ENCODE peak calls at places on chromosomes 2 and 18, in six cellular contexts. X, T, Z, E, D and V are unnamed samples.

GRCh38 chr2:36403675-36404230 is 48.2 kb downstream of the CRIM1 start:
- DNase-seq in X (peak; percentile 74), T (no peak), Z (no peak), E (no peak), D (peak; percentile 61), V (no peak)

GRCh38 chr2:126932966-126933555 is 34.4 kb downstream of the TEX51 start:
- DNase-seq in X (no peak), T (no peak), Z (no peak), E (no peak), D (no peak), V (no peak)

GRCh38 chr2:28594029-28594368 is 98.1 kb downstream of the PLB1 start:
- DNase-seq in X (no peak), T (no peak), Z (no peak), E (no peak), D (no peak), V (no peak)

GRCh38 chr2:25960920-25961319 is 21.4 kb downstream of the KIF3C start:
- DNase-seq in X (no peak), T (no peak), Z (no peak), E (no peak), D (no peak), V (no peak)

GRCh38 chr2:50674876-50675275 is 357.1 kb downstream of the NRXN1 start:
- DNase-seq in X (no peak), T (no peak), Z (no peak), E (no peak), D (no peak), V (no peak)

GRCh38 chr18:68960355-68960754 is 162.5 kb downstream of the CCDC102B start:
- DNase-seq in X (no peak), T (no peak), Z (no peak), E (no peak), D (no peak), V (no peak)

GRCh38 chr2:53498210-53498609 is 269.4 kb upstream of the CHAC2 start:
- DNase-seq in X (no peak), T (no peak), Z (no peak), E (no peak), D (no peak), V (no peak)

GRCh38 chr18:3454365-3455089 is 4.6 kb downstream of the TGIF1 start:
- DNase-seq in X (peak; percentile 37), T (no peak), Z (no peak), E (no peak), D (no peak), V (no peak)

GRCh38 chr2:3613524-3613905 is 18.6 kb downstream of the COLEC11 start:
- DNase-seq in X (no peak), T (no peak), Z (no peak), E (no peak), D (no peak), V (no peak)

GRCh38 chr2:55152475-55153422 is 79.3 kb downstream of the CLHC1 start:
- DNase-seq in X (no peak), T (no peak), Z (no peak), E (no peak), D (no peak), V (no peak)

GRCh38 chr2:23478087-23478932 is 93.3 kb downstream of the KLHL29 start:
- DNase-seq in X (no peak), T (no peak), Z (no peak), E (no peak), D (no peak), V (no peak)

GRCh38 chr2:10709290-10709939 is 12.0 kb upstream of the ATP6V1C2 start:
- DNase-seq in X (peak; percentile 36), T (no peak), Z (no peak), E (no peak), D (no peak), V (no peak)

GRCh38 chr2:238286551-238286950 is 1.9 kb downstream of the PER2 start:
- DNase-seq in X (peak; percentile 52), T (no peak), Z (no peak), E (no peak), D (no peak), V (no peak)

GRCh38 chr2:236622201-236622600 is 52.6 kb downstream of the ACKR3 start:
- DNase-seq in X (no peak), T (no peak), Z (no peak), E (no peak), D (no peak), V (no peak)

GRCh38 chr2:239283961-239284801 is 116.6 kb downstream of the HDAC4 start:
- DNase-seq in X (no peak), T (no peak), Z (no peak), E (no peak), D (no peak), V (no peak)

GRCh38 chr2:239145106-239145505 is 255.7 kb downstream of the HDAC4 start:
- DNase-seq in X (no peak), T (no peak), Z (no peak), E (no peak), D (no peak), V (no peak)

GRCh38 chr2:240662681-240663080 is 20.0 kb downstream of the AQP12B start:
- DNase-seq in X (peak; percentile 3), T (no peak), Z (no peak), E (no peak), D (no peak), V (no peak)

GRCh38 chr2:241801611-241802420 is 7.2 kb upstream of the NEU4 start:
- DNase-seq in X (no peak), T (no peak), Z (no peak), E (no peak), D (no peak), V (no peak)

GRCh38 chr2:111219734-111220505 is 99.2 kb downstream of the BCL2L11 start:
- DNase-seq in X (no peak), T (no peak), Z (no peak), E (no peak), D (no peak), V (no peak)

GRCh38 chr2:53334610-53335009 is 433.0 kb upstream of the CHAC2 start:
- DNase-seq in X (no peak), T (no peak), Z (no peak), E (no peak), D (no peak), V (no peak)

GRCh38 chr2:234593636-234594035 is 96.8 kb upstream of the ARL4C start:
- DNase-seq in X (peak; percentile 13), T (no peak), Z (no peak), E (no peak), D (no peak), V (no peak)

GRCh38 chr2:203786912-203787311 is 80.5 kb downstream of the CD28 start:
- DNase-seq in X (peak; percentile 40), T (no peak), Z (no peak), E (no peak), D (no peak), V (no peak)

GRCh38 chr2:31945572-31945935 is 65.3 kb downstream of the MEMO1 start:
- DNase-seq in X (no peak), T (no peak), Z (no peak), E (no peak), D (no peak), V (no peak)

GRCh38 chr2:96470636-96471035 is 34.5 kb downstream of the NEURL3 start:
- DNase-seq in X (peak; percentile 12), T (peak; percentile 45), Z (no peak), E (peak; percentile 53), D (no peak), V (no peak)

GRCh38 chr2:72116081-72116533 is 31.6 kb downstream of the CYP26B1 start:
- DNase-seq in X (no peak), T (no peak), Z (no peak), E (no peak), D (no peak), V (no peak)

GRCh38 chr18:76445741-76446232 is 49.3 kb downstream of the ZNF516 start:
- DNase-seq in X (no peak), T (no peak), Z (no peak), E (no peak), D (no peak), V (no peak)

GRCh38 chr18:48363167-48363566 is 46.0 kb downstream of the ZBTB7C start:
- DNase-seq in X (no peak), T (no peak), Z (no peak), E (no peak), D (no peak), V (no peak)

GRCh38 chr2:46299365-46300263 is 2.4 kb downstream of the EPAS1 start:
- DNase-seq in X (peak; percentile 74), T (no peak), Z (no peak), E (no peak), D (no peak), V (no peak)

GRCh38 chr2:239904496-239904895 is 120.6 kb downstream of the NDUFA10 start:
- DNase-seq in X (no peak), T (peak; percentile 1), Z (no peak), E (no peak), D (no peak), V (no peak)

GRCh38 chr2:30235008-30235655 is 3.8 kb downstream of the LBH start:
- DNase-seq in X (peak; percentile 9), T (no peak), Z (no peak), E (peak; percentile 58), D (no peak), V (peak; percentile 29)

GRCh38 chr2:127106998-127107621 is at the start of gene BIN1:
- DNase-seq in X (peak; percentile 88), T (peak; percentile 67), Z (peak; percentile 75), E (peak; percentile 78), D (no peak), V (peak; percentile 60)

GRCh38 chr2:182767578-182767977 is 51.5 kb downstream of the DNAJC10 start:
- DNase-seq in X (peak; percentile 8), T (no peak), Z (no peak), E (no peak), D (no peak), V (no peak)

GRCh38 chr2:100554788-100555407 is 7.9 kb upstream of the PDCL3 start:
- DNase-seq in X (no peak), T (no peak), Z (no peak), E (peak; percentile 23), D (no peak), V (no peak)

GRCh38 chr2:10810175-10811161 is 2.1 kb downstream of the PDIA6 start:
- DNase-seq in X (no peak), T (no peak), Z (no peak), E (no peak), D (no peak), V (no peak)

GRCh38 chr2:165793161-165793778 is 777 bp downstream of the GALNT3 start:
- DNase-seq in X (no peak), T (peak; percentile 19), Z (no peak), E (no peak), D (peak; percentile 69), V (no peak)

GRCh38 chr2:83686863-83687262 is 772.2 kb downstream of the SUCLG1 start:
- DNase-seq in X (peak; percentile 1), T (no peak), Z (no peak), E (no peak), D (no peak), V (no peak)

GRCh38 chr18:13558132-13558531 is 168.2 kb downstream of the FAM210A start:
- DNase-seq in X (peak; percentile 64), T (peak; percentile 58), Z (no peak), E (peak; percentile 26), D (no peak), V (no peak)